ENCODE peak calls at places on chromosome 22, in ten cellular contexts. C is AG10803; J is body of pancreas; U is fibroblast of lung; G is testis; M is CD8-positive, alpha-beta T cell; F is heart left ventricle; B is thyroid gland; K is fibroblast of pulmonary artery; S is A549. I is an unnamed sample.

GRCh38 chr22:18157714-18158028 is 7.7 kb downstream of the USP18 start:
- DNase-seq in J (no peak), B (no peak), C (no peak), S (no peak), K (no peak), F (no peak), G (no peak), U (no peak), M (no peak), I (no peak)

GRCh38 chr22:27605390-27605789 is 196.2 kb downstream of the MN1 start:
- DNase-seq in J (no peak), M (no peak), C (no peak), S (no peak), U (no peak), F (no peak), K (no peak), G (no peak), B (no peak), I (no peak)

GRCh38 chr22:50001388-50002231 is 11.0 kb downstream of the IL17REL start:
- DNase-seq in S (no peak), G (no peak), C (no peak), M (no peak), F (no peak), K (no peak), J (peak; percentile 4), U (no peak), B (no peak), I (no peak)

GRCh38 chr22:19984201-19984753 is 32.3 kb downstream of the ARVCF start:
- DNase-seq in J (peak; percentile 39), C (peak; percentile 57), M (no peak), F (peak; percentile 80), B (peak; percentile 39), S (peak; percentile 43), K (peak; percentile 38), U (peak; percentile 79), G (no peak), I (no peak)

GRCh38 chr22:36386900-36387663 is 685 bp downstream of the MYH9 start:
- DNase-seq in F (peak; percentile 78), S (no peak), M (peak; percentile 48), B (peak; percentile 64), J (peak; percentile 71), C (no peak), U (peak; percentile 30), G (peak; percentile 36), K (no peak), I (peak; percentile 48)

GRCh38 chr22:35835998-35836691 is 118.5 kb downstream of the APOL5 start:
- DNase-seq in F (peak; percentile 58), S (peak; percentile 75), C (peak; percentile 92), U (peak; percentile 93), G (peak; percentile 64), J (peak; percentile 58), K (peak; percentile 90), M (no peak), B (peak; percentile 62), I (no peak)

GRCh38 chr22:36386351-36386899 is 1.3 kb downstream of the MYH9 start:
- DNase-seq in U (peak; percentile 44), C (no peak), M (peak; percentile 51), B (peak; percentile 91), F (no peak), J (no peak), S (peak; percentile 43), G (peak; percentile 48), K (no peak), I (no peak)

GRCh38 chr22:24051568-24051967 is 40.5 kb downstream of the CABIN1 start:
- DNase-seq in F (no peak), S (no peak), G (no peak), U (no peak), J (no peak), K (no peak), B (no peak), C (peak; percentile 50), M (no peak), I (no peak)

GRCh38 chr22:35066768-35067167 is 810 bp downstream of the ISX start:
- DNase-seq in G (no peak), B (no peak), F (no peak), S (no peak), M (no peak), U (no peak), K (no peak), C (no peak), J (no peak), I (no peak)

GRCh38 chr22:24536089-24536488 is 18.8 kb downstream of the GUCD1 start:
- DNase-seq in B (no peak), J (no peak), F (no peak), S (no peak), U (no peak), M (no peak), K (no peak), G (no peak), C (no peak), I (no peak)

GRCh38 chr22:45865561-45866397 is 111.2 kb downstream of the WNT7B start:
- DNase-seq in K (no peak), G (no peak), J (no peak), M (no peak), S (no peak), F (no peak), U (no peak), B (no peak), C (no peak), I (no peak)
- TF ChIP-seq CTCF in K (no peak), G (no peak), J (no peak), M (no peak), S (no peak), F (no peak), U (no peak), B (no peak), C (no peak), I (no peak)

GRCh38 chr22:37957232-37957631 is 3.7 kb downstream of the POLR2F start:
- DNase-seq in G (no peak), K (no peak), M (no peak), J (no peak), S (no peak), F (no peak), B (no peak), C (no peak), U (no peak), I (no peak)

GRCh38 chr22:37959231-37959825 is 5.8 kb downstream of the POLR2F start:
- DNase-seq in B (no peak), G (no peak), S (no peak), J (no peak), C (no peak), F (no peak), M (no peak), U (no peak), K (no peak), I (no peak)

GRCh38 chr22:37953062-37953436 is 352 bp downstream of the C22orf23 start:
- DNase-seq in M (no peak), J (peak; percentile 12), C (no peak), G (no peak), S (no peak), B (no peak), K (no peak), U (no peak), F (no peak), I (no peak)

GRCh38 chr22:37951305-37951704 is 2.1 kb downstream of the C22orf23 start:
- DNase-seq in G (no peak), K (peak; percentile 25), F (no peak), S (peak; percentile 45), B (no peak), U (no peak), C (no peak), M (no peak), J (no peak), I (no peak)

DNA sequence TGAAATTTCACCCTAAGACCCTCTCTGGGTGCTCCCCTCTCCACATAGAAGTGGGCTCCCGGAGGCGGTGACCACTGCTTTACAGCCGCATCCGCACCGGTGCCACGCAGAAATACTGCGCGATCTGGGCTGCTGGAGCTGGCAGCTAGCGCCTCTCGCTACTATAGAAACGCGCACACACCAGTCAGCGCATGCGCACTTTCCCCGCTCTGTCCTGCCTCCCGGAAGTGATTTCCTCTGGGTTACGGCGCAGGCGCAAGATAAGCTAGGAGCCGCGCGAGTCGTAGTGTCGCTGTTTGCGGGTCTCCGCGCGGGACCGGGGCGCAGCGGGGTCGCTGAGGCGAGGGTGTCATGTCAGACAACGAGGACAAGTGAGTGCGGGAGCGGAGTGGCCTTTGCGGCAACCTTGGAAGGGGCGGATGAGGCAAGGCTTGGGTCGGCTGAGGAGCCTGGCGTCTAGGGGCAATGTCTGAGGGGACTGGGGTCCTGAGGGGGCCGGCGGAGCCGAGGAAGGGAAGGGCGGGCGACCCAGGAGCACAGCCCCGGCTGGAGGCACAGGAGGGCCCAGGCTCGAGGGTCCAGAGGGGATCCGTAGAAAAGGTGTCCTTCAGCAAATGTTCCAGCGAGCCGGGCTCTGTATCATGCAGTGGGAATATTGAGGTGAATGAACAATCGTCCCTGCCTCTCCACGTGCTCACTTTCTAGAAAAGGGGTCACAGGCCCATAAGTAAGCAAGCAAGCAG is at the start of the genes C22orf23 and POLR2F:
- DNase-seq in U (peak; percentile 87), F (peak; percentile 96), G (peak; percentile 97), J (peak; percentile 98), S (peak; percentile 90), K (peak; percentile 96), C (peak; percentile 91), B (peak; percentile 97), M (peak; percentile 98), I (peak; percentile 98)
- TF ChIP-seq CTCF in U (no peak), F (no peak), G (no peak), J (no peak), S (no peak), K (no peak), C (no peak), B (no peak), M (no peak), I (no peak)

GRCh38 chr22:43515411-43515810 is 103.6 kb downstream of the MPPED1 start:
- DNase-seq in U (no peak), G (no peak), K (no peak), F (no peak), M (no peak), J (no peak), C (no peak), B (no peak), S (no peak), I (no peak)

GRCh38 chr22:43516386-43516785 is 104.6 kb downstream of the MPPED1 start:
- DNase-seq in G (no peak), U (no peak), F (no peak), J (no peak), B (no peak), C (no peak), M (no peak), S (no peak), K (no peak), I (no peak)

GRCh38 chr22:43514476-43515157 is 102.8 kb downstream of the MPPED1 start:
- DNase-seq in G (no peak), S (no peak), J (no peak), K (no peak), F (no peak), U (no peak), B (no peak), C (no peak), M (no peak), I (no peak)

GRCh38 chr22:43516996-43517635 is 105.3 kb downstream of the MPPED1 start:
- DNase-seq in M (no peak), G (no peak), U (no peak), J (no peak), S (no peak), F (no peak), C (no peak), K (no peak), B (no peak), I (no peak)

GRCh38 chr22:43515902-43516301 is 104.1 kb downstream of the MPPED1 start:
- DNase-seq in U (no peak), G (no peak), F (no peak), K (no peak), M (no peak), J (no peak), C (no peak), S (no peak), B (no peak), I (no peak)
- TF ChIP-seq CTCF in U (no peak), G (no peak), F (no peak), K (no peak), M (no peak), J (no peak), C (no peak), S (no peak), B (no peak), I (no peak)

GRCh38 chr22:25884121-25884520 is 142.1 kb downstream of the MYO18B start:
- DNase-seq in M (no peak), U (no peak), F (no peak), S (no peak), B (no peak), G (no peak), J (no peak), C (no peak), K (no peak), I (no peak)
- TF ChIP-seq CTCF in M (no peak), U (no peak), F (no peak), S (no peak), B (no peak), G (no peak), J (no peak), C (no peak), K (no peak), I (no peak)

I was measured in glutamatergic neuron.